ENCODE peak calls at places on chromosomes 7 and 10, in seven cellular contexts. One of them, this sample, is unnamed.

GRCh38 chr10:80192553-80192952 is 12.8 kb downstream of the ANXA11 start:
- DNase-seq in mucosa of descending colon: no peak
- DNase-seq in kidney tubule cell: no peak
- DNase-seq in pancreas: no peak
- DNase-seq in astrocyte of the spinal cord: no peak
- DNase-seq in CD4-positive, alpha-beta T cell: no peak
- DNase-seq in Peyer's patch: no peak
- DNase-seq in this sample: no peak

GRCh38 chr7:20197837-20198236 is 19.3 kb downstream of the MACC1 start:
- DNase-seq in CD4-positive, alpha-beta T cell: no peak
- DNase-seq in kidney tubule cell: peak
- DNase-seq in mucosa of descending colon: no peak
- DNase-seq in astrocyte of the spinal cord: no peak
- DNase-seq in pancreas: no peak
- DNase-seq in Peyer's patch: no peak
- DNase-seq in this sample: no peak

GRCh38 chr7:19102884-19103283 is 14.6 kb downstream of the TWIST1 start:
- DNase-seq in kidney tubule cell: no peak
- DNase-seq in mucosa of descending colon: no peak
- DNase-seq in CD4-positive, alpha-beta T cell: no peak
- DNase-seq in astrocyte of the spinal cord: no peak
- DNase-seq in pancreas: no peak
- DNase-seq in Peyer's patch: no peak
- DNase-seq in this sample: no peak

GRCh38 chr7:24970676-24971075 is 9.3 kb downstream of the OSBPL3 start:
- DNase-seq in CD4-positive, alpha-beta T cell: no peak
- DNase-seq in pancreas: no peak
- DNase-seq in astrocyte of the spinal cord: peak
- DNase-seq in mucosa of descending colon: no peak
- DNase-seq in kidney tubule cell: no peak
- DNase-seq in Peyer's patch: no peak
- DNase-seq in this sample: no peak

GRCh38 chr10:29688230-29688634 is 53.5 kb upstream of the SVIL start:
- DNase-seq in pancreas: no peak
- DNase-seq in CD4-positive, alpha-beta T cell: no peak
- DNase-seq in kidney tubule cell: peak
- DNase-seq in mucosa of descending colon: no peak
- DNase-seq in astrocyte of the spinal cord: peak
- DNase-seq in Peyer's patch: no peak
- DNase-seq in this sample: no peak

GRCh38 chr10:73899401-73899780 is 11.5 kb upstream of the PLAU start:
- DNase-seq in Peyer's patch: no peak
- DNase-seq in mucosa of descending colon: no peak
- DNase-seq in CD4-positive, alpha-beta T cell: no peak
- DNase-seq in kidney tubule cell: peak
- DNase-seq in astrocyte of the spinal cord: peak
- DNase-seq in pancreas: no peak
- DNase-seq in this sample: no peak

GRCh38 chr10:114615600-114616007 is 42.5 kb downstream of the ABLIM1 start:
- DNase-seq in astrocyte of the spinal cord: no peak
- DNase-seq in CD4-positive, alpha-beta T cell: no peak
- DNase-seq in Peyer's patch: no peak
- DNase-seq in pancreas: no peak
- DNase-seq in mucosa of descending colon: no peak
- DNase-seq in kidney tubule cell: peak
- DNase-seq in this sample: no peak

GRCh38 chr7:46126901-46127300 is 205.8 kb upstream of the IGFBP3 start:
- DNase-seq in pancreas: no peak
- DNase-seq in Peyer's patch: no peak
- DNase-seq in mucosa of descending colon: no peak
- DNase-seq in kidney tubule cell: peak
- DNase-seq in astrocyte of the spinal cord: no peak
- DNase-seq in CD4-positive, alpha-beta T cell: no peak
- DNase-seq in this sample: no peak

GRCh38 chr7:16431646-16432424 is 10.5 kb upstream of the CRPPA start:
- DNase-seq in pancreas: no peak
- DNase-seq in CD4-positive, alpha-beta T cell: no peak
- DNase-seq in astrocyte of the spinal cord: peak
- DNase-seq in mucosa of descending colon: peak
- DNase-seq in Peyer's patch: peak
- DNase-seq in kidney tubule cell: peak
- DNase-seq in this sample: peak

GRCh38 chr10:103905441-103905840 is 12.5 kb downstream of the STN1 start:
- DNase-seq in mucosa of descending colon: no peak
- DNase-seq in kidney tubule cell: no peak
- DNase-seq in CD4-positive, alpha-beta T cell: no peak
- DNase-seq in astrocyte of the spinal cord: peak
- DNase-seq in pancreas: no peak
- DNase-seq in Peyer's patch: no peak
- DNase-seq in this sample: no peak

GRCh38 chr7:150524018-150524417 is 9.3 kb downstream of the GIMAP7 start:
- DNase-seq in astrocyte of the spinal cord: no peak
- DNase-seq in CD4-positive, alpha-beta T cell: no peak
- DNase-seq in mucosa of descending colon: no peak
- DNase-seq in kidney tubule cell: no peak
- DNase-seq in pancreas: no peak
- DNase-seq in Peyer's patch: no peak
- DNase-seq in this sample: no peak

GRCh38 chr7:35553498-35553897 is 141.4 kb downstream of the HERPUD2 start:
- DNase-seq in Peyer's patch: no peak
- DNase-seq in kidney tubule cell: no peak
- DNase-seq in CD4-positive, alpha-beta T cell: no peak
- DNase-seq in mucosa of descending colon: no peak
- DNase-seq in pancreas: no peak
- DNase-seq in astrocyte of the spinal cord: no peak
- DNase-seq in this sample: no peak

GRCh38 chr10:103967433-103968142 is 648 bp downstream of the SLK start:
- DNase-seq in pancreas: no peak
- DNase-seq in kidney tubule cell: peak
- DNase-seq in Peyer's patch: no peak
- DNase-seq in mucosa of descending colon: peak
- DNase-seq in CD4-positive, alpha-beta T cell: no peak
- DNase-seq in astrocyte of the spinal cord: peak
- DNase-seq in this sample: peak

This sample was measured in colonic mucosa.